ENCODE peak calls at places on chromosomes 7 and 10, in eight cellular contexts. P, X, F, B, J, O, K and T are unnamed samples. For H3K4me1, H3K9me2 and H3K9me3, the result is how much of the 10 kb centered on the place peaks cover.

GRCh38 chr10:31317652-31318381 is 1.2 kb upstream of the ZEB1 start:
- DNase-seq in P (no peak), X (no peak), F (no peak), B (no peak), J (no peak), O (peak), K (no peak), T (no peak)

GRCh38 chr10:73965890-73966768 is 31.8 kb upstream of the VCL start:
- DNase-seq in P (peak), X (no peak), F (peak), B (no peak), J (peak), O (no peak), K (peak), T (no peak)

GRCh38 chr10:3159160-3159559 is 13.4 kb downstream of the PITRM1 start:
- DNase-seq in P (no peak), X (no peak), F (no peak), B (no peak), J (no peak), O (no peak), K (no peak), T (no peak)

GRCh38 chr10:13382759-13383753 is 35.0 kb upstream of the SEPHS1 start:
- DNase-seq in P (peak), X (no peak), F (peak), B (no peak), J (peak), O (no peak), K (peak), T (no peak)

GRCh38 chr10:12628964-12629766 is 279.8 kb downstream of the CAMK1D start:
- DNase-seq in P (no peak), X (no peak), F (no peak), B (no peak), J (peak), O (no peak), K (peak), T (no peak)

GRCh38 chr7:141674201-141674671 is 27.7 kb downstream of the DENND11 start:
- DNase-seq in P (peak), X (no peak), F (peak), B (no peak), J (peak), O (no peak), K (no peak), T (no peak)

GRCh38 chr10:62166331-62167154 is 102.1 kb downstream of the RTKN2 start:
- DNase-seq in P (peak), X (peak), F (no peak), B (no peak), J (no peak), O (no peak), K (no peak), T (peak)

GRCh38 chr10:55329796-55330195 is 528.8 kb upstream of the PCDH15 start:
- DNase-seq in P (no peak), X (no peak), F (no peak), B (no peak), J (no peak), O (no peak), K (no peak), T (no peak)

GRCh38 chr10:45253183-45253914 is 62.1 kb downstream of the OR13A1 start:
- DNase-seq in P (no peak), X (no peak), F (no peak), B (no peak), J (no peak), O (no peak), K (no peak), T (peak)

GRCh38 chr7:11237742-11238141 is 264.1 kb downstream of the PHF14 start:
- DNase-seq in P (no peak), X (no peak), F (peak), B (no peak), J (no peak), O (no peak), K (no peak), T (peak)

GRCh38 chr10:43843331-43844101 is 194.8 kb upstream of the ZNF32 start:
- DNase-seq in P (peak), X (no peak), F (no peak), B (no peak), J (no peak), O (no peak), K (no peak), T (no peak)

GRCh38 chr7:47496666-47497065 is 85.2 kb downstream of the TNS3 start:
- DNase-seq in P (no peak), X (no peak), F (no peak), B (no peak), J (no peak), O (no peak), K (no peak), T (no peak)

GRCh38 chr7:47495269-47495875 is 86.5 kb downstream of the TNS3 start:
- DNase-seq in P (no peak), X (no peak), F (no peak), B (no peak), J (no peak), O (no peak), K (no peak), T (no peak)

GRCh38 chr7:47498229-47499056 is 83.5 kb downstream of the TNS3 start:
- DNase-seq in P (no peak), X (peak), F (no peak), B (no peak), J (no peak), O (peak), K (no peak), T (peak)

GRCh38 chr7:47496064-47496665 is 85.7 kb downstream of the TNS3 start:
- DNase-seq in P (no peak), X (peak), F (no peak), B (no peak), J (no peak), O (no peak), K (no peak), T (peak)

DNA sequence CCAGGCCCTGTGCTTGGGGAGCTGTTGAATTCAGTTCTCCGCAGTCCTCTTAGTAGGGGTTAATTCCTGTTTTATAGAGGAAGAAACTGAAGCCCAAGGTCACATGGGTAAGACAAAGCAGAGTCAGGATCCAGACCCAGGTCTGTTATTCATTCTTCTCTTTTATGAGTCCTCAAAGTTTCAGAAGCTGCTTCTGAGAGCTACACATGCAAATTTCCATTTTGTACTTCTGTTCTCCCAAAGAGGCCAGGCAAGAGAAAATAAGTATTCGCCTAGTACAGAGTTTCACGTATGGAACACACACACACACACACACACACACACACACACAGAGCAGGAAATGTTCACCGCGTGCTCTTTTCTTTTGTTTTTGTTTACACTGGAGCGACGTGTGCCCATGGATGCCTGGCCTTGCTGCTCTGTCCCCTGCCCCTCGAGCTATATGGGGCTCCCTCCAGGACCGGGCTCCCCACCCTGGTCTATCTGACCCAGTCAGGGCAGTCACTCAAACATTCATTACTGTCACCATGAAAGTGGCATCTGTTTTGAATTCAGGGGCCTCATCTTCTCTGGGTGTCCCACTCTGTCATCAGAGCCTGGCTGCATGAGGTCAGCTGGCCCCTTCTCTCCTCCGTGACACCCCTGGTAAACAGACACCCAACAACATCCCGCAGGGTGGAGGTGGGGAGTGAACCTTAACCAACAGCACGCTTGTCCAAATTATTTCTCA is 84.4 kb downstream of the TNS3 start:
- DNase-seq in P (peak), X (peak), F (no peak), B (peak), J (no peak), O (peak), K (no peak), T (peak)
- H3K4me1 ChIP-seq in P (under half), X (half or more), F (under half), B (under half), J (under half), O (half or more), K (half or more), T (half or more)

DNA sequence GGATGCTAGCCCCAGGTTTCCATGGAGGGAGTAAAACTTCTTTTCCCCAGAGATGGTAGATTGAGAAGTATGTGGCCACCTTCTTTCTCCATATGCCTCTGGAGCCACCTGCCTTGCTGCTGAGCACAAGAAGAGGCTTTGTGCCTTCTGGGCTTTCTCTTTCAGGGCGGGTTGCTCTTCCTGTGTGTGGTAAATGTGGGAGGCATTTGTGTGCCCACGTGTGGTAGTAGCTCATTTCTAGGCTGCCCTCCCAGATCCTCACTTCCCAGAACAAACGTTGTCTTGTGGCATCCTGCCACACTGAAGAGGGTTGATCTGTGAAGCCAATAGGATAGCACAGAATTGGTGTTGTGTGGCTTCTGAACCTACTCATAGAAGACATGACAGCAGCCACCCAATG is 342.0 kb upstream of the PODXL start:
- DNase-seq in P (peak), X (no peak), F (no peak), B (no peak), J (peak), O (no peak), K (no peak), T (no peak)
- H3K9me2 ChIP-seq in P (under half), X (under half), F (under half), B (under half), J (under half), O (under half), K (under half), T (under half)

DNA sequence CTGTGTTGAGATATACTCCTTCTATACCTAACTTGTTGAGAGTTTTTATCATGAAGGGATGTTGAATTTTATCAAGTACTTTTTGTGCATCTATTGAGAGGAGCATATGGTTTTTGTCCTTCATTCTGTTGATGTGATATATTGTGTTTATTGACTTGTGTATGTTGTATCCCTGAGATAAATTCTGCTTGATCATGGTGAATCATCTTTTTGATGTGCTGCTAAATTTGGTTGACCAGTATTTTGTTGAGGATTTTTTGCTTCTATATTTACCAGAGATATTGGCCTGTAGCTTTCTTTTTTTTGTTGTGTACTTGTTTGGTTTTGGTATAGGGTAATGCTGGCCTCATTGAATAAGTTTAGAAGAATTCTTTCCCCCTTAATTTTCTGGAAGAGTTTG is 32.4 kb downstream of the NEURL1 start:
- DNase-seq in P (no peak), X (no peak), F (no peak), B (no peak), J (peak), O (no peak), K (no peak), T (no peak)
- H3K9me3 ChIP-seq in P (under half), X (under half), F (under half), B (under half), J (under half), O (under half), K (under half), T (under half)

GRCh38 chr10:124743188-124744046 is 761 bp downstream of the FAM53B start:
- DNase-seq in P (peak), X (peak), F (no peak), B (peak), J (peak), O (peak), K (peak), T (peak)

GRCh38 chr10:124744047-124744687 is at the start of gene FAM53B:
- DNase-seq in P (peak), X (peak), F (peak), B (peak), J (peak), O (peak), K (peak), T (peak)

GRCh38 chr10:124741281-124741921 is 2.8 kb downstream of the FAM53B start:
- DNase-seq in P (peak), X (peak), F (peak), B (peak), J (peak), O (peak), K (peak), T (peak)

GRCh38 chr10:124741922-124742417 is 2.2 kb downstream of the FAM53B start:
- DNase-seq in P (no peak), X (peak), F (no peak), B (no peak), J (no peak), O (no peak), K (peak), T (peak)

GRCh38 chr10:124742418-124743187 is 1.6 kb downstream of the FAM53B start:
- DNase-seq in P (peak), X (peak), F (no peak), B (peak), J (peak), O (peak), K (peak), T (no peak)
- H3K4me1 ChIP-seq in P (under half), X (half or more), F (under half), B (under half), J (half or more), O (under half), K (half or more), T (half or more)

GRCh38 chr7:1324028-1324900 is 91.6 kb downstream of the UNCX start:
- DNase-seq in P (no peak), X (no peak), F (no peak), B (peak), J (no peak), O (no peak), K (no peak), T (no peak)
- H3K9me2 ChIP-seq in P (under half), X (under half), F (under half), B (under half), J (under half), O (under half), K (under half), T (under half)

DNA sequence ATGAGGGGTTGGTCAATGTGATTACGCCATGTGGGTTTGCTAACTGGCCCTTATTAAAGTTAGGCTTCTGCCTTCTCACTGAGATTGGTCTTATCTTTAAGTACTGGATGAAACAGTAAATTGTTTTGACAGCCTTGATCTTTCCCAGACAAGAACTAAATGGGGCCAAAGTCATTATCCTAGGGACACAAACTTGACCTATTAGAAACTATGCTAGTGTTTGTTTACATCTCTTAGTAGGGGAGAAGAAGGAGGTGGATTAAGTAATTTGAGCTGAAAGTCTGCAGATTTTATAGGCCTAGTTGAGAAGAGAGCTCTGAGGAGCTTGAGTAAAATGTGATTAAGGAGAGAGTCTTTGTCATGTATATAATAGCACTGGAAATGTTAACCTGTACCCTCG is 386.9 kb downstream of the HTR7 start:
- DNase-seq in P (no peak), X (no peak), F (no peak), B (no peak), J (no peak), O (no peak), K (no peak), T (no peak)
- H3K9me3 ChIP-seq in P (under half), X (under half), F (under half), B (under half), J (under half), O (under half), K (under half), T (under half)

GRCh38 chr7:103833401-103833800 is 156.1 kb downstream of the RELN start:
- DNase-seq in P (no peak), X (no peak), F (no peak), B (no peak), J (no peak), O (no peak), K (no peak), T (no peak)

GRCh38 chr7:103832438-103832837 is 157.0 kb downstream of the RELN start:
- DNase-seq in P (no peak), X (no peak), F (no peak), B (no peak), J (no peak), O (no peak), K (no peak), T (no peak)
- H3K4me1 ChIP-seq in P (under half), X (under half), F (under half), B (under half), J (under half), O (under half), K (under half), T (under half)

GRCh38 chr7:131897790-131898165 is 341.4 kb upstream of the PODXL start:
- DNase-seq in P (no peak), X (no peak), F (no peak), B (no peak), J (no peak), O (no peak), K (no peak), T (no peak)
- H3K9me2 ChIP-seq in P (under half), X (under half), F (under half), B (under half), J (under half), O (under half), K (under half), T (under half)